ENCODE peak calls at places on chromosome 3, in six cellular contexts. One of them, this sample, is unnamed.

GRCh38 chr3:20161714-20162113 is 24.3 kb downstream of the SGO1 start:
- DNase-seq in iPS DF 19.7: no peak
- DNase-seq in endothelial cell: no peak
- DNase-seq in C1 segment of cervical spinal cord: no peak
- DNase-seq in HFF-Myc: no peak
- DNase-seq in RPMI8226: no peak
- DNase-seq in this sample: no peak

GRCh38 chr3:13863422-13863821 is 16.4 kb downstream of the WNT7A start:
- DNase-seq in iPS DF 19.7: no peak
- DNase-seq in RPMI8226: no peak
- DNase-seq in C1 segment of cervical spinal cord: no peak
- DNase-seq in endothelial cell: no peak
- DNase-seq in HFF-Myc: no peak
- DNase-seq in this sample: no peak

GRCh38 chr3:14550651-14551611 is 10.8 kb upstream of the GRIP2 start:
- DNase-seq in C1 segment of cervical spinal cord: peak; percentile 34
- DNase-seq in RPMI8226: no peak
- DNase-seq in endothelial cell: no peak
- DNase-seq in HFF-Myc: no peak
- DNase-seq in iPS DF 19.7: no peak
- DNase-seq in this sample: no peak

GRCh38 chr3:25971736-25972135 is 181.8 kb downstream of the OXSM start:
- DNase-seq in HFF-Myc: no peak
- DNase-seq in C1 segment of cervical spinal cord: no peak
- DNase-seq in endothelial cell: no peak
- DNase-seq in iPS DF 19.7: no peak
- DNase-seq in RPMI8226: no peak
- DNase-seq in this sample: no peak

GRCh38 chr3:155853214-155854146 is 747 bp downstream of the SLC33A1 start:
- DNase-seq in endothelial cell: peak; percentile 41
- DNase-seq in C1 segment of cervical spinal cord: no peak
- DNase-seq in HFF-Myc: no peak
- DNase-seq in RPMI8226: peak; percentile 48
- DNase-seq in iPS DF 19.7: no peak
- DNase-seq in this sample: peak; percentile 29

GRCh38 chr3:129942296-129942695 is 32.2 kb upstream of the TRH start:
- DNase-seq in C1 segment of cervical spinal cord: peak; percentile 58
- DNase-seq in RPMI8226: peak; percentile 56
- DNase-seq in endothelial cell: peak; percentile 86
- DNase-seq in HFF-Myc: peak; percentile 12
- DNase-seq in iPS DF 19.7: peak; percentile 50
- DNase-seq in this sample: no peak

GRCh38 chr3:4826237-4827100 is 152.8 kb upstream of the BHLHE40 start:
- DNase-seq in endothelial cell: no peak
- DNase-seq in RPMI8226: no peak
- DNase-seq in C1 segment of cervical spinal cord: peak; percentile 60
- DNase-seq in iPS DF 19.7: no peak
- DNase-seq in HFF-Myc: no peak
- DNase-seq in this sample: peak; percentile 82

GRCh38 chr3:42600958-42601675 is 631 bp downstream of the NKTR start:
- DNase-seq in HFF-Myc: peak; percentile 16
- DNase-seq in RPMI8226: peak; percentile 76
- DNase-seq in endothelial cell: peak; percentile 72
- DNase-seq in iPS DF 19.7: no peak
- DNase-seq in C1 segment of cervical spinal cord: peak; percentile 56
- DNase-seq in this sample: peak; percentile 70

GRCh38 chr3:61381745-61382392 is 130.6 kb upstream of the FHIT start:
- DNase-seq in HFF-Myc: peak; percentile 2
- DNase-seq in iPS DF 19.7: peak; percentile 3
- DNase-seq in C1 segment of cervical spinal cord: no peak
- DNase-seq in RPMI8226: peak; percentile 53
- DNase-seq in endothelial cell: no peak
- DNase-seq in this sample: no peak

GRCh38 chr3:38404286-38404685 is 49.4 kb upstream of the ACVR2B start:
- DNase-seq in endothelial cell: no peak
- DNase-seq in iPS DF 19.7: no peak
- DNase-seq in HFF-Myc: peak; percentile 3
- DNase-seq in C1 segment of cervical spinal cord: no peak
- DNase-seq in RPMI8226: no peak
- DNase-seq in this sample: peak; percentile 48

GRCh38 chr3:119627461-119627860 is 29.8 kb downstream of the PLA1A start:
- DNase-seq in iPS DF 19.7: no peak
- DNase-seq in RPMI8226: no peak
- DNase-seq in endothelial cell: no peak
- DNase-seq in HFF-Myc: no peak
- DNase-seq in C1 segment of cervical spinal cord: no peak
- DNase-seq in this sample: peak; percentile 53

GRCh38 chr3:158465074-158465473 is 105.9 kb upstream of the MLF1 start:
- DNase-seq in RPMI8226: peak; percentile 38
- DNase-seq in HFF-Myc: no peak
- DNase-seq in iPS DF 19.7: no peak
- DNase-seq in C1 segment of cervical spinal cord: no peak
- DNase-seq in endothelial cell: no peak
- DNase-seq in this sample: no peak

GRCh38 chr3:35665390-35666055 is 26.2 kb downstream of the ARPP21 start:
- DNase-seq in HFF-Myc: no peak
- DNase-seq in RPMI8226: no peak
- DNase-seq in C1 segment of cervical spinal cord: no peak
- DNase-seq in endothelial cell: no peak
- DNase-seq in iPS DF 19.7: no peak
- DNase-seq in this sample: no peak

GRCh38 chr3:197372076-197372661 is 73.8 kb upstream of the DLG1 start:
- DNase-seq in C1 segment of cervical spinal cord: no peak
- DNase-seq in endothelial cell: no peak
- DNase-seq in HFF-Myc: peak; percentile 72
- DNase-seq in iPS DF 19.7: no peak
- DNase-seq in RPMI8226: no peak
- DNase-seq in this sample: peak; percentile 52

GRCh38 chr3:127159547-127159946 is 33.4 kb upstream of the PRR23E start:
- DNase-seq in HFF-Myc: no peak
- DNase-seq in iPS DF 19.7: no peak
- DNase-seq in endothelial cell: no peak
- DNase-seq in RPMI8226: peak; percentile 12
- DNase-seq in C1 segment of cervical spinal cord: no peak
- DNase-seq in this sample: peak; percentile 16

GRCh38 chr3:158102219-158102612 is 4.0 kb downstream of the SHOX2 start:
- DNase-seq in iPS DF 19.7: no peak
- DNase-seq in C1 segment of cervical spinal cord: no peak
- DNase-seq in RPMI8226: no peak
- DNase-seq in HFF-Myc: no peak
- DNase-seq in endothelial cell: no peak
- DNase-seq in this sample: no peak

GRCh38 chr3:61990618-61991017 is 382.7 kb downstream of the FEZF2 start:
- DNase-seq in C1 segment of cervical spinal cord: no peak
- DNase-seq in RPMI8226: no peak
- DNase-seq in iPS DF 19.7: no peak
- DNase-seq in HFF-Myc: no peak
- DNase-seq in endothelial cell: no peak
- DNase-seq in this sample: no peak

GRCh38 chr3:23663246-23663645 is 142.5 kb upstream of the UBE2E1 start:
- DNase-seq in C1 segment of cervical spinal cord: no peak
- DNase-seq in iPS DF 19.7: no peak
- DNase-seq in endothelial cell: no peak
- DNase-seq in HFF-Myc: peak; percentile 51
- DNase-seq in RPMI8226: no peak
- DNase-seq in this sample: no peak

GRCh38 chr3:135161425-135161824 is 366.4 kb downstream of the EPHB1 start:
- DNase-seq in endothelial cell: no peak
- DNase-seq in HFF-Myc: no peak
- DNase-seq in C1 segment of cervical spinal cord: no peak
- DNase-seq in iPS DF 19.7: no peak
- DNase-seq in RPMI8226: no peak
- DNase-seq in this sample: no peak

GRCh38 chr3:8560608-8561007 is 59.0 kb downstream of the LMCD1 start:
- DNase-seq in C1 segment of cervical spinal cord: no peak
- DNase-seq in HFF-Myc: no peak
- DNase-seq in iPS DF 19.7: no peak
- DNase-seq in RPMI8226: no peak
- DNase-seq in endothelial cell: no peak
- DNase-seq in this sample: no peak

GRCh38 chr3:118948146-118948545 is 86.5 kb downstream of the IGSF11 start:
- DNase-seq in RPMI8226: no peak
- DNase-seq in HFF-Myc: no peak
- DNase-seq in endothelial cell: no peak
- DNase-seq in iPS DF 19.7: no peak
- DNase-seq in C1 segment of cervical spinal cord: no peak
- DNase-seq in this sample: no peak

GRCh38 chr3:194537732-194538247 is 51.0 kb upstream of the ATP13A3 start:
- DNase-seq in C1 segment of cervical spinal cord: no peak
- DNase-seq in RPMI8226: peak; percentile 87
- DNase-seq in endothelial cell: no peak
- DNase-seq in iPS DF 19.7: no peak
- DNase-seq in HFF-Myc: peak; percentile 64
- DNase-seq in this sample: peak; percentile 29